ENCODE peak calls at places on chromosomes 16 and 17, in seven cellular contexts. Z, H, L, I, O, T and R are unnamed samples.

GRCh38 chr16:87006789-87007745 is 310.1 kb downstream of the C16orf95 start:
- DNase-seq in Z (no peak), H (no peak), L (no peak), I (no peak), O (no peak), T (no peak), R (no peak)

GRCh38 chr17:58184308-58184985 is 8.1 kb upstream of the EPX start:
- DNase-seq in Z (peak), H (peak), L (no peak), I (peak), O (no peak), T (no peak), R (no peak)

GRCh38 chr16:9049241-9049640 is 42.2 kb upstream of the HAPSTR1 start:
- DNase-seq in Z (no peak), H (no peak), L (no peak), I (no peak), O (no peak), T (no peak), R (no peak)

GRCh38 chr17:65039349-65039988 is 17.1 kb downstream of the GNA13 start:
- DNase-seq in Z (no peak), H (no peak), L (no peak), I (no peak), O (peak), T (no peak), R (no peak)

GRCh38 chr16:47780213-47780612 is 319.1 kb downstream of the PHKB start:
- DNase-seq in Z (no peak), H (no peak), L (no peak), I (no peak), O (no peak), T (no peak), R (no peak)

GRCh38 chr17:5877948-5878347 is 192.2 kb upstream of the WSCD1 start:
- DNase-seq in Z (no peak), H (no peak), L (no peak), I (no peak), O (no peak), T (no peak), R (no peak)

GRCh38 chr16:57637424-57637823 is 9.0 kb downstream of the ADGRG1 start:
- DNase-seq in Z (no peak), H (no peak), L (no peak), I (no peak), O (no peak), T (no peak), R (no peak)

GRCh38 chr16:88194397-88195020 is 188.2 kb upstream of the ZNF469 start:
- DNase-seq in Z (peak), H (no peak), L (no peak), I (no peak), O (no peak), T (peak), R (no peak)

GRCh38 chr17:28018439-28019070 is 23.9 kb upstream of the NLK start:
- DNase-seq in Z (no peak), H (no peak), L (no peak), I (no peak), O (no peak), T (no peak), R (no peak)

GRCh38 chr16:11067266-11067665 is 122.9 kb downstream of the CLEC16A start:
- DNase-seq in Z (no peak), H (no peak), L (no peak), I (no peak), O (no peak), T (no peak), R (no peak)

GRCh38 chr16:1614226-1615102 is 2.3 kb downstream of the CRAMP1 start:
- DNase-seq in Z (peak), H (no peak), L (peak), I (peak), O (no peak), T (no peak), R (no peak)

GRCh38 chr16:57548424-57548823 is 6.0 kb downstream of the ADGRG5 start:
- DNase-seq in Z (no peak), H (no peak), L (no peak), I (no peak), O (no peak), T (no peak), R (no peak)

GRCh38 chr17:73289549-73290254 is 22.1 kb downstream of the CDC42EP4 start:
- DNase-seq in Z (no peak), H (no peak), L (no peak), I (no peak), O (no peak), T (no peak), R (no peak)

GRCh38 chr16:67245189-67245585 is 2.1 kb downstream of the FHOD1 start:
- DNase-seq in Z (no peak), H (no peak), L (no peak), I (no peak), O (no peak), T (no peak), R (no peak)

GRCh38 chr17:50130778-50131317 is 888 bp upstream of the SAMD14 start:
- DNase-seq in Z (peak), H (no peak), L (no peak), I (no peak), O (no peak), T (peak), R (no peak)

GRCh38 chr17:67833946-67834631 is 8.8 kb downstream of the BPTF start:
- DNase-seq in Z (no peak), H (no peak), L (peak), I (peak), O (no peak), T (no peak), R (no peak)

GRCh38 chr16:10982430-10983174 is 38.2 kb downstream of the CLEC16A start:
- DNase-seq in Z (no peak), H (no peak), L (no peak), I (no peak), O (no peak), T (no peak), R (no peak)

GRCh38 chr17:68161644-68162428 is 86.0 kb upstream of the AMZ2 start:
- DNase-seq in Z (no peak), H (no peak), L (no peak), I (no peak), O (no peak), T (no peak), R (no peak)

GRCh38 chr17:47275245-47275984 is 21.8 kb downstream of the ITGB3 start:
- DNase-seq in Z (peak), H (no peak), L (peak), I (peak), O (no peak), T (no peak), R (no peak)

GRCh38 chr17:63774141-63774981 is at the start of gene DDX42:
- DNase-seq in Z (peak), H (no peak), L (no peak), I (peak), O (no peak), T (peak), R (no peak)

GRCh38 chr16:557463-558297 is 2.5 kb upstream of the PRR35 start:
- DNase-seq in Z (no peak), H (no peak), L (no peak), I (no peak), O (no peak), T (no peak), R (no peak)

GRCh38 chr16:1884889-1885288 is 12.9 kb upstream of the MEIOB start:
- DNase-seq in Z (no peak), H (no peak), L (no peak), I (no peak), O (no peak), T (no peak), R (no peak)

GRCh38 chr17:42359133-42359532 is 29.1 kb downstream of the STAT3 start:
- DNase-seq in Z (no peak), H (no peak), L (no peak), I (no peak), O (no peak), T (no peak), R (no peak)

GRCh38 chr16:72985148-72985882 is 62.6 kb downstream of the ZFHX3 start:
- DNase-seq in Z (no peak), H (no peak), L (no peak), I (no peak), O (no peak), T (no peak), R (no peak)

GRCh38 chr16:64926476-64926875 is 195.4 kb downstream of the CDH11 start:
- DNase-seq in Z (no peak), H (no peak), L (no peak), I (no peak), O (no peak), T (no peak), R (no peak)

GRCh38 chr17:8465381-8466158 is 29.9 kb downstream of the NDEL1 start:
- DNase-seq in Z (no peak), H (no peak), L (no peak), I (no peak), O (no peak), T (no peak), R (no peak)

DNA sequence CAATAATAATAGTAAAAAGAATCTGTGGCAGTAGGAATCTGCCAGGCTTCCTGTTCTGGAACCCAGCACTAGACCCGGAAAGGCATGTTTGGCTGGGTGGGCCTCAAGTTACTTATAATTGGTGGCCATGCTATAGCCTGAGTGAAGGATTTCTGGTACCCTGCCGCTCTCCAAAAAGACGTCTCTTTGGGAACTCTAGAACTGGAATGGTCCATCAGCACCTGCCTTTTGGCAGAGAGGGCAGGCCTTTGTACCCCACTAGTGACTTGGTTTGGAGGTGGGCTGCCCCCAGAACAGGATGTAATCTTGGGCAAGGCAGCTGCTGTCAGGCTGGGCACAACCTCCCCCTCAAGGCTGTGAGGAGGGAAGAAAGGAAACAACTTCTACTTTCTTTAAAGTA is 29.3 kb upstream of the ST6GALNAC1 start:
- DNase-seq in Z (no peak), H (no peak), L (no peak), I (no peak), O (no peak), T (no peak), R (no peak)
- TF ChIP-seq SIN3A in Z (no peak), H (no peak), L (no peak), I (no peak), O (no peak), T (no peak), R (no peak)

DNA sequence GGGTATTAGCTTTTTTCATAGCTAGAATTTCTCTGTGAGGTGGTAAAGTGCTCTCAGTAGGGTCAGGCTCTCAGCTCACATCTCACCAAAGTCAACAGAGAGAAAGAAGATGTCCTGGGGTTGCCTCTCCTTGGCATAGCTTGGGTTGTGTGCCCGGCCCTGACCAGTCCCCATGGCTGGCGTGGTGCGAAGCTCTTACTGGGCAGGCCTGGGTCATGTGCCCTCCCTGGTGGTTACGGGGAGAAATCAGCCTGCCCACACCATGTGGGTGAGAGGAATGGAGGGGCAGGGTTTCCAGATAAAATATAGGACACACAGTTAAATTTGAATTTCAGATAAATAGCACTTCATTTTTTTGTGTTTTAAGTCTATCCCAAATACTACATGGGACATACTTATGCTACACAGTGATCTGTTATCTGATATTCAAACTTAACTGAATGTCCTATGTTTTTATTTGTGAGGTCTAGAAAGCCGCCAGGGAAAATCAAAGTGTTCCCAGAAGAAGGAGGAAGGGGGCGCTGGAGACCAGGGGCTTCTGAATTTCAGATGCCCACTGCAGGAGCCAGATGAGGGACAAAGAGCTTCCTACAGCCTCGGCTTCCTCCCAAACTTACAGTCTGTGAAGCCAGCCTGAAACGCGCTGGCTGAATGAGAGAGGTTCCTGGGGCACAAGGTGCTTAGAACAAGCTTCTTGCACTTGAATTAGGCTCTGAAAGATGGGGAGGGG is 45.4 kb downstream of the NKD1 start:
- DNase-seq in Z (peak), H (no peak), L (peak), I (peak), O (no peak), T (no peak), R (no peak)
- TF ChIP-seq CTCF in Z (peak), H (peak), L (peak), I (peak), O (peak), T (peak), R (no peak)

GRCh38 chr17:385195-385835 is 32.7 kb upstream of the RPH3AL start:
- DNase-seq in Z (peak), H (no peak), L (peak), I (peak), O (no peak), T (no peak), R (no peak)
- TF ChIP-seq SIN3A in Z (no peak), H (no peak), L (no peak), I (no peak), O (no peak), T (no peak), R (no peak)

GRCh38 chr17:20223808-20224328 is 214.7 kb downstream of the SPECC1 start:
- DNase-seq in Z (no peak), H (no peak), L (peak), I (no peak), O (no peak), T (no peak), R (no peak)
- TF ChIP-seq CTCF in Z (peak), H (no peak), L (no peak), I (peak), O (no peak), T (no peak), R (no peak)

GRCh38 chr16:20383106-20384029 is 21.2 kb downstream of the PDILT start:
- DNase-seq in Z (peak), H (peak), L (peak), I (peak), O (no peak), T (peak), R (peak)
- TF ChIP-seq SIN3A in Z (no peak), H (no peak), L (no peak), I (no peak), O (no peak), T (no peak), R (no peak)

GRCh38 chr16:85718682-85719081 is 29.9 kb upstream of the GINS2 start:
- DNase-seq in Z (no peak), H (no peak), L (peak), I (peak), O (no peak), T (peak), R (no peak)

GRCh38 chr16:85718153-85718477 is 29.4 kb upstream of the GINS2 start:
- DNase-seq in Z (no peak), H (no peak), L (no peak), I (no peak), O (no peak), T (no peak), R (no peak)

GRCh38 chr16:85716016-85716679 is 27.4 kb upstream of the GINS2 start:
- DNase-seq in Z (no peak), H (no peak), L (no peak), I (no peak), O (no peak), T (no peak), R (no peak)

GRCh38 chr16:85716680-85717038 is 27.9 kb upstream of the GINS2 start:
- DNase-seq in Z (peak), H (no peak), L (no peak), I (no peak), O (no peak), T (no peak), R (no peak)

DNA sequence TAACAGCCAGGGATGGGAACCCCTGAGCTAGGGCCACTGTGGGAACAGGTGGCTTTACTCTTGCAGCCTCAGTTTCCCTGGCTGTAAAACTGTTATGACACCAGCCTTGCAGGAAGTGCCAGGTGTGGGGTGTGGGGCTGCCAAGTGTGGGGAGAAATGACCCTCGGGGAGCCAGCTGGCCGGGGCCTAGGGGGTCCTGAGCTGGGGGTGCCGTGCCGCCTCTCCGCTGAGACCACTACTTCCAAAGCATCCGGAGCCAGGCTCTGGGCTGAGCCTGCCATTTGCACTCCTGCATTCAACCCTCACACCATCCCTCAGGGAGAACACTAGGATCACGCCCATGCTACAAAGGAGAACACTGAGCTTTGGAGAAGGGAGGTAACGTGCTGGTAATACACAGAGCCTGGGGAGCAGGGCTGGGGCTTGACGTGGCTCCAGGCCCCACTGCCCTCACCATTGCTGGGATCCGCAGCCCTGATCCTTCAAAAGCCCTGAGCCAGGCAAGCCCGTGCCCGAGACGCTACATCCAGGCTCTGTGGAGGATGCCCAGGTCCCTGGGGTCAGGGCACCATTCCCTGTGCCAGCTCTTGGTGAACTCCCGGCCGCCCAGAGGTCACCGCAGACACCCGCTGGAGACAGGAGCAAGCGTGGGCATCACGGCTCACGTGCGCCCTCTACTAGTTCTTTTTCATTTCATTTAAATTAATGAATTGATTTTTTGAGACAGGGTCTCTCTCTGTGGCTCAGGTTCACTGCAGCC is 28.8 kb upstream of the GINS2 start:
- DNase-seq in Z (peak), H (peak), L (peak), I (peak), O (no peak), T (peak), R (no peak)
- TF ChIP-seq CTCF in Z (peak), H (peak), L (peak), I (peak), O (peak), T (peak), R (peak)

DNA sequence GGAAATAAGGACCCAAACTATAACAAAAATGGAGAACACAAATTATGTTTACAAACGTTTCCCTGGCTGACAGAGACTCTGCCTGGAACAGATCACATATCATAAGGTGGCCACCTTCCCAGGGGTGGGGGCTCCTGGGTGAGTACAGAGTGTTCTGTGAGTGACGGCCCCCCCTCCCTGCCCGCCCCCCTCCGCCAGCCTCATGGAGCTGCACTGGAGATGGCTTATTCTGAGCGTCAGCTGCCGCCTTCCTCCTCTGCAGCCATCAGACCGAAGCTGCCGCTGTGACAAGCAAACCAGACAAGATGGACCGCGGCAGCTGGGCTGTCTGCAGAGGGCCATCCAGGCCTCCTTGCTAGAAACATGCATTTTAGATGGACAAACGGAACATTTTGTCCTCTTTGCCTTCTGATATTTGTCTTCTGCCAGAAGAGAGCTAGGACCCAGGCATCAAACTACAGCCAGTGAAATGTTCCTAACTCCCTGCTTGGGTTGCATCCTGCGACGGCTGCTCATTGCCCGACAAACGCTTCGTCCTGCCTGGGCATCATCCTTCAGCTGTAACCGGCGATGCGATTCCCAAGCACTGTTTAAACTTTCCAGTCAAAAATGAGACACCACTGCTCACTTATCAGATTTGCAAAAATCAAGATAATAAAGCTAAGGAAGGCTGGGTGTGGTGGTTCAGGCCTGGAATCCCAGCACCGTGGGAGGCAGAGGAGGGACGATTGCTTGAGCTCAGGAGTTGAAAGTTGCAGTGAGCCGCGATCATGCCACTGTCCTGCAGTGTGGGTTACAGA is 15.3 kb upstream of the RPTOR start:
- DNase-seq in Z (peak), H (no peak), L (no peak), I (peak), O (no peak), T (no peak), R (no peak)
- TF ChIP-seq SIN3A in Z (no peak), H (no peak), L (no peak), I (no peak), O (no peak), T (no peak), R (no peak)

GRCh38 chr16:27193300-27193990 is 9.9 kb upstream of the KDM8 start:
- DNase-seq in Z (no peak), H (no peak), L (no peak), I (no peak), O (no peak), T (no peak), R (no peak)
- TF ChIP-seq CTCF in Z (no peak), H (no peak), L (peak), I (no peak), O (no peak), T (peak), R (no peak)

GRCh38 chr17:9810100-9810949 is 11.6 kb downstream of the GSG1L2 start:
- DNase-seq in Z (no peak), H (no peak), L (no peak), I (no peak), O (no peak), T (no peak), R (no peak)
- TF ChIP-seq SIN3A in Z (no peak), H (no peak), L (no peak), I (no peak), O (no peak), T (no peak), R (no peak)